ENCODE peak calls at places on chromosomes 7 and 10, in ten cellular contexts. K is AG09309; H is dorsolateral prefrontal cortex; B is CD8-positive, alpha-beta memory T cell; D is pancreas; V is heart left ventricle; U is cardiac fibroblast; A is Panc1; R is tibial nerve; X is AG04450. P is an unnamed sample.

GRCh38 chr10:85124592-85124991 is 796.2 kb downstream of the CCSER2 start:
- DNase-seq in V (peak), K (no peak), B (no peak), R (no peak), D (peak), U (peak), X (no peak), H (peak), A (no peak), P (no peak)

GRCh38 chr7:135562720-135563119 is 5.0 kb downstream of the NUP205 start:
- DNase-seq in X (no peak), U (no peak), R (no peak), H (no peak), D (no peak), K (no peak), A (no peak), V (no peak), B (no peak), P (no peak)

GRCh38 chr10:59176241-59177030 is at the start of gene PHYHIPL:
- DNase-seq in D (peak), X (no peak), H (peak), U (no peak), A (no peak), B (no peak), K (no peak), V (no peak), R (no peak), P (peak)

GRCh38 chr7:100166317-100166940 is 2.0 kb downstream of the GAL3ST4 start:
- DNase-seq in H (no peak), V (no peak), U (no peak), R (no peak), B (peak), K (no peak), A (no peak), D (no peak), X (no peak), P (no peak)

GRCh38 chr7:744854-745430 is 17.9 kb upstream of the PRKAR1B start:
- DNase-seq in K (no peak), B (no peak), X (no peak), D (no peak), A (no peak), R (no peak), U (no peak), H (no peak), V (no peak), P (no peak)

GRCh38 chr7:27802977-27803376 is 63.0 kb downstream of the TAX1BP1 start:
- DNase-seq in A (no peak), R (no peak), V (no peak), U (peak), K (peak), H (no peak), D (no peak), X (no peak), B (no peak), P (no peak)

GRCh38 chr10:93224005-93224779 is 150.5 kb downstream of the CYP26A1 start:
- DNase-seq in D (no peak), V (no peak), H (no peak), A (no peak), R (no peak), K (no peak), X (no peak), U (no peak), B (no peak), P (peak)

GRCh38 chr7:48089415-48089975 is 430 bp downstream of the UPP1 start:
- DNase-seq in K (no peak), U (peak), X (no peak), R (no peak), V (no peak), B (peak), A (no peak), D (peak), H (no peak), P (no peak)

GRCh38 chr10:71666607-71667373 is 52.8 kb downstream of the C10orf105 start:
- DNase-seq in U (no peak), V (no peak), D (no peak), H (no peak), R (no peak), B (peak), X (no peak), A (no peak), K (no peak), P (no peak)

GRCh38 chr10:80141696-80142460 is 9.3 kb downstream of the PLAC9 start:
- DNase-seq in B (no peak), D (no peak), U (no peak), K (no peak), H (no peak), A (no peak), V (no peak), X (no peak), R (no peak), P (no peak)
- H3K4me3 ChIP-seq in B (no peak), D (no peak), U (no peak), K (no peak), H (no peak), A (no peak), V (no peak), X (no peak), R (no peak), P (no peak)

DNA sequence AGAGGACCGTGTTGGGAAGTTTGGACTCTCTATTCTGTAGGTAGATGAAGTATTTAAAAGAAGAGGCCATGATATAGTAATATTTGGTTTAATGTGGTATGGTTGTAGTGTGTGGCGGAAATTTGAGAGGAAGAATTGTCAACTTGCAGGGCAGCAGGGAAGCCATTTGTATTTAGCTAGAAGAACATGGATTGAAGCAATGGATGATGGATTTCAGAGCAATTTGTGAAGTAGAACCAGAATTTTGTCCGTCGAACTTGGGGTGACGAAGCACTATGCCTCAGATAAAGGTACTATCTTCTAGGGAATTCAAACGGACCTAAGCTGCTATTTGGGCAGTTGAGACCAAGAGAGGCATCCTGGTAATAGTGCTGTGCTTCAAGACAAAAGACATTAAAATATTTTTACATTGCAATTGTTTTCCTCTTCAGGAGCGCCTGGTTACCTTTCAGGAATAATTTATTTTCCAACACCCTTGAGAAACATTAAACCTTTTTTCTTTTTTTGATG is 615 bp upstream of the WBP1L start:
- DNase-seq in V (no peak), D (no peak), K (no peak), X (no peak), B (no peak), U (no peak), A (no peak), R (no peak), H (no peak), P (no peak)
- H3K4me3 ChIP-seq in V (peak), D (no peak), K (no peak), X (no peak), B (peak), U (no peak), A (peak), R (peak), H (peak), P (no peak)

GRCh38 chr7:115094163-115094562 is 172.3 kb downstream of the MDFIC start:
- DNase-seq in X (no peak), D (no peak), B (no peak), K (no peak), H (no peak), R (no peak), A (no peak), U (peak), V (no peak), P (no peak)

GRCh38 chr7:115096262-115096661 is 174.4 kb downstream of the MDFIC start:
- DNase-seq in D (no peak), B (no peak), R (no peak), V (no peak), K (no peak), X (no peak), A (no peak), U (peak), H (no peak), P (no peak)

GRCh38 chr7:115101199-115101598 is 179.3 kb downstream of the MDFIC start:
- DNase-seq in H (no peak), D (no peak), K (no peak), U (no peak), B (no peak), V (no peak), X (no peak), R (no peak), A (no peak), P (no peak)

GRCh38 chr7:115099906-115100305 is 178.0 kb downstream of the MDFIC start:
- DNase-seq in R (no peak), A (no peak), U (peak), K (no peak), H (no peak), V (no peak), D (no peak), B (no peak), X (peak), P (peak)

GRCh38 chr7:115097175-115097671 is 175.3 kb downstream of the MDFIC start:
- DNase-seq in V (no peak), H (no peak), A (no peak), B (no peak), K (peak), U (peak), D (no peak), R (no peak), X (peak), P (no peak)
- H3K4me3 ChIP-seq in V (no peak), H (no peak), A (no peak), B (no peak), K (no peak), U (no peak), D (no peak), R (no peak), X (no peak), P (no peak)

GRCh38 chr10:794382-794956 is 105.0 kb upstream of the DIP2C start:
- DNase-seq in B (no peak), D (no peak), K (no peak), H (no peak), X (no peak), U (peak), R (no peak), A (no peak), V (no peak), P (no peak)

GRCh38 chr10:792792-793100 is 103.3 kb upstream of the DIP2C start:
- DNase-seq in H (no peak), U (peak), R (no peak), B (no peak), A (no peak), V (no peak), D (no peak), X (peak), K (no peak), P (no peak)

GRCh38 chr10:792083-792791 is 102.8 kb upstream of the DIP2C start:
- DNase-seq in U (no peak), X (no peak), A (no peak), D (no peak), V (no peak), R (no peak), K (no peak), H (no peak), B (no peak), P (no peak)

GRCh38 chr10:796233-796632 is 106.8 kb upstream of the DIP2C start:
- DNase-seq in D (no peak), U (no peak), K (no peak), X (no peak), R (no peak), A (no peak), B (no peak), H (no peak), V (no peak), P (no peak)

DNA sequence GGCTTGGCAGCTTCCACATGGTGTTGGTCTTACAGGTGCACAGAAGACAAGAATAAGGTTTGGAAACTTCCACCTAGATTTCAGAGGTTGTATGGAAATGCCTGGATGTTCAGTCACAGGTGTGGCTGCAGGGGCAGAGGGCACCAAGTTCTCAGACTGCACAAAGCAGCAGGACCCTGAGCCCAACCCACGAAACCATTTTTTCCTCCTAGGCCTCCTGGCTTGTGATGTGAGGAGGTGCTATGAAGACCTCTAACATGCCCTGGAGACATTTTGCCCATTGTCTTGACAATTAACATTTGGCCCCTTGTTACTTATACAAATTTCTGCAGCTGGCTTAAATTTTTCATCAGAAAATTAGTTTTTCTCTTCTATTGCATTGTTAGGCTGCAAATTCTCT is 107.7 kb upstream of the DIP2C start:
- DNase-seq in R (no peak), U (no peak), D (no peak), A (no peak), X (no peak), B (no peak), H (no peak), K (no peak), V (no peak), P (no peak)
- H3K4me3 ChIP-seq in R (no peak), U (no peak), D (no peak), A (no peak), X (no peak), B (no peak), H (no peak), K (no peak), V (no peak), P (no peak)

DNA sequence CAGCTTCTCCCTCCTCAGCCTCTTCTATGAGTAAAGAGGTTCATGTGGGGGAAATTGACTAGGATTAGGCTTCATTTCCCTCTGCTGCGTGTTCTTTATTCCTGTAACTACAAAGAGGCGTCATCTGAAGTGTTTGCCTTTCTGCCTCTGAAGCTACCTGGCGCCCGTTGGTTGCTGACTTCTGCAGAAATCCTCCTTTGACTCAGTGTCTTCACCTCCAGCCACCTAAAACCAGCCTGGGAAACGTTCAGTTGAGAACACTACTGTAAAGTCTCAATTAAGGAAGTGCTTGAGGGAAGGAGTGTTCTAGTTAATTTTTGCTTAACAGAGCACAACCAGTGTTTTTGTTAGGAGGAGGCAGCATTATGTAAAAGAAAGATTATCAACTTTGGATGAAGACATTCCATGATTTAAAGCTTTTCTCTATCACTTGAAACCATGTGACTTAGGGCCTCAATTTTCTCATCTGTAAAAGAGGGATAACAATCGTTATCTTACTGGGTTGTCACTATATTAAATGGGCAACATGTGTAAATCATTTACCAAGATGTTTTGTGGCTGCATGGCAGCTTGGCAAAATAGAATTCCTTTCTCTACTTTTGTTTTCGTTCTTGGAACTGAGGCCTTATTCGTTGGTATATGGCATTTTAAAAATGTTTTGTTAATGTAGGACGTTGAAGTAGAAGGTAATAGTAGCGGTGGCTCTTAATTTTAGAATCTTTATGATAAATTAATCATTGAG is 642.9 kb downstream of the SDK1 start:
- DNase-seq in V (no peak), D (no peak), K (no peak), H (no peak), X (no peak), A (no peak), R (no peak), B (no peak), U (no peak), P (no peak)
- H3K4me3 ChIP-seq in V (no peak), D (no peak), K (no peak), H (no peak), X (no peak), A (no peak), R (no peak), B (no peak), U (no peak), P (no peak)

GRCh38 chr7:42227523-42227922 is 9.5 kb downstream of the GLI3 start:
- DNase-seq in V (no peak), K (no peak), D (no peak), H (no peak), X (no peak), B (no peak), R (no peak), A (no peak), U (no peak), P (no peak)
- H3K4me3 ChIP-seq in V (no peak), K (no peak), D (no peak), H (peak), X (no peak), B (no peak), R (peak), A (no peak), U (peak), P (no peak)

GRCh38 chr7:78367280-78367773 is 568.8 kb downstream of the PHTF2 start:
- DNase-seq in V (no peak), K (no peak), H (no peak), U (no peak), B (no peak), D (no peak), A (no peak), R (no peak), X (no peak), P (no peak)

GRCh38 chr7:78363866-78364265 is 565.3 kb downstream of the PHTF2 start:
- DNase-seq in D (no peak), X (no peak), K (no peak), A (no peak), U (no peak), B (no peak), R (no peak), V (no peak), H (no peak), P (no peak)

GRCh38 chr7:78370931-78371330 is 572.4 kb downstream of the PHTF2 start:
- DNase-seq in K (no peak), H (no peak), V (no peak), A (no peak), R (no peak), U (no peak), B (no peak), D (no peak), X (no peak), P (no peak)

GRCh38 chr7:78368781-78369180 is 570.2 kb downstream of the PHTF2 start:
- DNase-seq in H (no peak), D (no peak), K (no peak), X (no peak), R (no peak), V (no peak), U (no peak), A (no peak), B (no peak), P (no peak)
- H3K4me3 ChIP-seq in H (no peak), D (no peak), K (no peak), X (no peak), R (no peak), V (no peak), U (no peak), A (no peak), B (no peak), P (no peak)

DNA sequence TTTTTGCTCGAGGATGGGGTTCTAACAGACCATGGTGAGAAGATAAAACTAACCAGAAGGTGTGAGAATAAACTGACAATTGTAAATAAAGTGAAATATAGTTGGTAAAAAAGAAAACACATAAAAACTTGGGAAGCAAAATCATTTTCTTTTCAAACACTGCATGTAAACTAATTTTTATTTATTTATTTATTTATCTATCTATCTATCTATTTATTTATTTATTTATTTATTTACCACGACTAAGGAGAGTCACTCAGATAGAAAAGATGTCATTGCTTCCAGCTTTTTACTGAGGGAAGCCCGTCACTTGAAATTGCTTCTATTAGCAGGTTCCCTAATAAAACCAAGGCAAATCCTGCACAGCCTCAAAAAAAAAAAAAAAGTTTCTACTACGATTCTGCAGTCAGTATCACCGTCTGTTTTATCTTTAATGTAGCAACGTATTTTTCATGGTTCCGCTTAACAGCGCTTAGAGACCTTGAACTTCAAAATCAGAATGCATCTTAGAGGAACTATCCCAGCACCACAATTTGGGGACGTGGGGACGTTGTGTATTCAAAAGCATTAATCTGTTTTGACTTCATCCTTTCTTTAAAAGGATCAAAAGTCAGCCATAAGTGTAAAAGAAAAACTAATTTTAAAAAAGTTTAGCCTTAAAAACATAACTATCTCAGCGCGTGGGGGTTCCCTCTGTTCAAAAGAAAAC is 33.2 kb upstream of the EBLN1 start:
- DNase-seq in U (peak), H (no peak), A (no peak), D (no peak), K (no peak), X (no peak), V (no peak), R (no peak), B (no peak), P (no peak)
- H3K4me3 ChIP-seq in U (peak), H (peak), A (peak), D (peak), K (peak), X (peak), V (peak), R (peak), B (peak), P (peak)

P was measured in A549.